ENCODE peak calls at places on chromosomes 6 and 20, in seven cellular contexts. One of them, this sample, is unnamed.
A peak's percentile ranks its signal among the peaks of the same experiment; 100 is the strongest.

GRCh38 chr20:63513207-63513606 is 7.4 kb upstream of the PPDPF start:
- DNase-seq in fibroblast of pulmonary artery: no peak
- DNase-seq in GM10248: no peak
- DNase-seq in HepG2: no peak
- DNase-seq in colonic mucosa: no peak
- DNase-seq in tibial artery: no peak
- DNase-seq in OCI-LY7: no peak
- DNase-seq in this sample: no peak

GRCh38 chr6:53143710-53144109 is 4.9 kb downstream of the GCM1 start:
- DNase-seq in OCI-LY7: no peak
- DNase-seq in GM10248: no peak
- DNase-seq in HepG2: no peak
- DNase-seq in fibroblast of pulmonary artery: no peak
- DNase-seq in tibial artery: no peak
- DNase-seq in colonic mucosa: no peak
- DNase-seq in this sample: no peak

GRCh38 chr6:65787787-65788186 is 80.8 kb upstream of the EYS start:
- DNase-seq in HepG2: no peak
- DNase-seq in tibial artery: no peak
- DNase-seq in OCI-LY7: no peak
- DNase-seq in colonic mucosa: no peak
- DNase-seq in fibroblast of pulmonary artery: no peak
- DNase-seq in GM10248: no peak
- DNase-seq in this sample: no peak

GRCh38 chr20:53524589-53525311 is 68.9 kb downstream of the ZNF217 start:
- DNase-seq in OCI-LY7: no peak
- DNase-seq in tibial artery: no peak
- DNase-seq in colonic mucosa: no peak
- DNase-seq in fibroblast of pulmonary artery: no peak
- DNase-seq in HepG2: no peak
- DNase-seq in GM10248: no peak
- DNase-seq in this sample: no peak

GRCh38 chr6:124901105-124901504 is 61.1 kb upstream of the RNF217 start:
- DNase-seq in OCI-LY7: no peak
- DNase-seq in GM10248: no peak
- DNase-seq in HepG2: no peak
- DNase-seq in tibial artery: no peak
- DNase-seq in colonic mucosa: no peak
- DNase-seq in fibroblast of pulmonary artery: no peak
- DNase-seq in this sample: no peak

GRCh38 chr6:151385177-151385576 is 6.2 kb downstream of the ZBTB2 start:
- DNase-seq in GM10248: peak; percentile 30
- DNase-seq in fibroblast of pulmonary artery: no peak
- DNase-seq in OCI-LY7: no peak
- DNase-seq in colonic mucosa: no peak
- DNase-seq in HepG2: no peak
- DNase-seq in tibial artery: no peak
- DNase-seq in this sample: no peak

GRCh38 chr6:95572098-95572497 is 5.2 kb upstream of the MANEA start:
- DNase-seq in colonic mucosa: no peak
- DNase-seq in GM10248: no peak
- DNase-seq in fibroblast of pulmonary artery: no peak
- DNase-seq in OCI-LY7: no peak
- DNase-seq in HepG2: no peak
- DNase-seq in tibial artery: no peak
- DNase-seq in this sample: no peak

GRCh38 chr6:81751388-81752083 is 945 bp downstream of the TENT5A start:
- DNase-seq in GM10248: peak; percentile 22
- DNase-seq in fibroblast of pulmonary artery: peak; percentile 57
- DNase-seq in OCI-LY7: no peak
- DNase-seq in colonic mucosa: peak; percentile 61
- DNase-seq in HepG2: peak; percentile 21
- DNase-seq in tibial artery: peak; percentile 83
- DNase-seq in this sample: no peak

GRCh38 chr20:57543754-57544153 is 17.2 kb upstream of the PCK1 start:
- DNase-seq in fibroblast of pulmonary artery: no peak
- DNase-seq in HepG2: no peak
- DNase-seq in tibial artery: no peak
- DNase-seq in GM10248: no peak
- DNase-seq in OCI-LY7: no peak
- DNase-seq in colonic mucosa: no peak
- DNase-seq in this sample: no peak

GRCh38 chr6:151068761-151069312 is 170.9 kb upstream of the AKAP12 start:
- DNase-seq in tibial artery: peak; percentile 45
- DNase-seq in fibroblast of pulmonary artery: peak; percentile 53
- DNase-seq in GM10248: no peak
- DNase-seq in OCI-LY7: no peak
- DNase-seq in colonic mucosa: peak; percentile 6
- DNase-seq in HepG2: no peak
- DNase-seq in this sample: no peak

GRCh38 chr6:119844385-119844784 is 494.8 kb upstream of the MAN1A1 start:
- DNase-seq in OCI-LY7: no peak
- DNase-seq in HepG2: no peak
- DNase-seq in colonic mucosa: no peak
- DNase-seq in GM10248: no peak
- DNase-seq in fibroblast of pulmonary artery: no peak
- DNase-seq in tibial artery: no peak
- DNase-seq in this sample: no peak

GRCh38 chr20:37190354-37190753 is 11.0 kb upstream of the MROH8 start:
- DNase-seq in tibial artery: no peak
- DNase-seq in OCI-LY7: no peak
- DNase-seq in colonic mucosa: no peak
- DNase-seq in GM10248: no peak
- DNase-seq in HepG2: no peak
- DNase-seq in fibroblast of pulmonary artery: no peak
- DNase-seq in this sample: no peak

GRCh38 chr20:719816-720215 is 44.2 kb upstream of the SCRT2 start:
- DNase-seq in HepG2: no peak
- DNase-seq in colonic mucosa: no peak
- DNase-seq in OCI-LY7: no peak
- DNase-seq in fibroblast of pulmonary artery: no peak
- DNase-seq in tibial artery: no peak
- DNase-seq in GM10248: no peak
- DNase-seq in this sample: no peak

GRCh38 chr6:14697427-14697826 is 548.4 kb upstream of the JARID2 start:
- DNase-seq in HepG2: no peak
- DNase-seq in colonic mucosa: no peak
- DNase-seq in tibial artery: no peak
- DNase-seq in OCI-LY7: no peak
- DNase-seq in GM10248: no peak
- DNase-seq in fibroblast of pulmonary artery: no peak
- DNase-seq in this sample: no peak

GRCh38 chr6:83151114-83151513 is 42.0 kb downstream of the PGM3 start:
- DNase-seq in HepG2: no peak
- DNase-seq in OCI-LY7: no peak
- DNase-seq in colonic mucosa: no peak
- DNase-seq in tibial artery: no peak
- DNase-seq in fibroblast of pulmonary artery: no peak
- DNase-seq in GM10248: no peak
- DNase-seq in this sample: no peak

GRCh38 chr20:47055699-47056369 is 161.2 kb downstream of the EYA2 start:
- DNase-seq in OCI-LY7: no peak
- DNase-seq in colonic mucosa: peak; percentile 25
- DNase-seq in HepG2: no peak
- DNase-seq in fibroblast of pulmonary artery: no peak
- DNase-seq in GM10248: no peak
- DNase-seq in tibial artery: no peak
- DNase-seq in this sample: no peak

GRCh38 chr6:105482227-105482839 is 79.5 kb upstream of the PREP start:
- DNase-seq in fibroblast of pulmonary artery: peak; percentile 61
- DNase-seq in GM10248: no peak
- DNase-seq in colonic mucosa: no peak
- DNase-seq in tibial artery: no peak
- DNase-seq in OCI-LY7: no peak
- DNase-seq in HepG2: no peak
- DNase-seq in this sample: no peak

GRCh38 chr20:43536041-43536816 is 22.6 kb upstream of the SGK2 start:
- DNase-seq in HepG2: no peak
- DNase-seq in colonic mucosa: no peak
- DNase-seq in OCI-LY7: no peak
- DNase-seq in fibroblast of pulmonary artery: no peak
- DNase-seq in GM10248: no peak
- DNase-seq in tibial artery: peak; percentile 58
- DNase-seq in this sample: no peak

GRCh38 chr6:128412680-128413079 is 107.7 kb downstream of the PTPRK start:
- DNase-seq in OCI-LY7: no peak
- DNase-seq in tibial artery: no peak
- DNase-seq in colonic mucosa: no peak
- DNase-seq in GM10248: no peak
- DNase-seq in fibroblast of pulmonary artery: no peak
- DNase-seq in HepG2: no peak
- DNase-seq in this sample: no peak

GRCh38 chr20:25223179-25223661 is 24.7 kb upstream of the PYGB start:
- DNase-seq in tibial artery: peak; percentile 56
- DNase-seq in GM10248: no peak
- DNase-seq in colonic mucosa: peak; percentile 73
- DNase-seq in HepG2: peak; percentile 91
- DNase-seq in OCI-LY7: peak; percentile 13
- DNase-seq in fibroblast of pulmonary artery: peak; percentile 90
- DNase-seq in this sample: no peak

GRCh38 chr6:13375360-13375878 is 47.1 kb upstream of the TBC1D7 start:
- DNase-seq in colonic mucosa: no peak
- DNase-seq in OCI-LY7: peak; percentile 72
- DNase-seq in fibroblast of pulmonary artery: no peak
- DNase-seq in HepG2: no peak
- DNase-seq in tibial artery: no peak
- DNase-seq in GM10248: peak; percentile 74
- DNase-seq in this sample: peak; percentile 63

GRCh38 chr20:58852559-58853271 is at the start of gene GNAS:
- DNase-seq in HepG2: peak; percentile 21
- DNase-seq in fibroblast of pulmonary artery: peak; percentile 71
- DNase-seq in tibial artery: no peak
- DNase-seq in GM10248: peak; percentile 52
- DNase-seq in OCI-LY7: peak; percentile 65
- DNase-seq in colonic mucosa: peak; percentile 52
- DNase-seq in this sample: peak; percentile 77

GRCh38 chr6:20319520-20320357 is 81.9 kb upstream of the E2F3 start:
- DNase-seq in OCI-LY7: peak; percentile 82
- DNase-seq in GM10248: peak; percentile 80
- DNase-seq in colonic mucosa: peak; percentile 24
- DNase-seq in tibial artery: no peak
- DNase-seq in HepG2: no peak
- DNase-seq in fibroblast of pulmonary artery: no peak
- DNase-seq in this sample: peak; percentile 80

GRCh38 chr6:24428615-24429014 is 25.9 kb downstream of the MRS2 start:
- DNase-seq in fibroblast of pulmonary artery: peak; percentile 8
- DNase-seq in OCI-LY7: no peak
- DNase-seq in tibial artery: no peak
- DNase-seq in colonic mucosa: no peak
- DNase-seq in GM10248: no peak
- DNase-seq in HepG2: no peak
- DNase-seq in this sample: no peak

GRCh38 chr20:37309941-37310590 is 20.6 kb downstream of the MANBAL start:
- DNase-seq in tibial artery: no peak
- DNase-seq in colonic mucosa: no peak
- DNase-seq in fibroblast of pulmonary artery: no peak
- DNase-seq in GM10248: no peak
- DNase-seq in HepG2: no peak
- DNase-seq in OCI-LY7: no peak
- DNase-seq in this sample: no peak

GRCh38 chr6:36949636-36950035 is 4.9 kb upstream of the PI16 start:
- DNase-seq in colonic mucosa: no peak
- DNase-seq in HepG2: no peak
- DNase-seq in fibroblast of pulmonary artery: peak; percentile 69
- DNase-seq in GM10248: no peak
- DNase-seq in tibial artery: no peak
- DNase-seq in OCI-LY7: no peak
- DNase-seq in this sample: no peak

GRCh38 chr6:132964101-132964867 is 149.9 kb downstream of the RPS12 start:
- DNase-seq in GM10248: no peak
- DNase-seq in fibroblast of pulmonary artery: peak; percentile 52
- DNase-seq in OCI-LY7: no peak
- DNase-seq in HepG2: peak; percentile 77
- DNase-seq in colonic mucosa: no peak
- DNase-seq in tibial artery: no peak
- DNase-seq in this sample: no peak

GRCh38 chr20:63625771-63626423 is 1.0 kb downstream of the GMEB2 start:
- DNase-seq in fibroblast of pulmonary artery: peak; percentile 24
- DNase-seq in OCI-LY7: peak; percentile 33
- DNase-seq in tibial artery: peak; percentile 73
- DNase-seq in HepG2: peak; percentile 57
- DNase-seq in GM10248: peak; percentile 48
- DNase-seq in colonic mucosa: no peak
- DNase-seq in this sample: peak; percentile 77

GRCh38 chr20:23393999-23394775 is 27.1 kb downstream of the NAPB start:
- DNase-seq in GM10248: no peak
- DNase-seq in fibroblast of pulmonary artery: no peak
- DNase-seq in colonic mucosa: no peak
- DNase-seq in HepG2: no peak
- DNase-seq in tibial artery: no peak
- DNase-seq in OCI-LY7: no peak
- DNase-seq in this sample: no peak
- TF ChIP-seq CTCF in GM10248: no peak
- TF ChIP-seq CTCF in fibroblast of pulmonary artery: no peak
- TF ChIP-seq CTCF in colonic mucosa: no peak
- TF ChIP-seq CTCF in HepG2: no peak
- TF ChIP-seq CTCF in tibial artery: no peak
- TF ChIP-seq CTCF in OCI-LY7: no peak
- TF ChIP-seq CTCF in this sample: no peak

DNA sequence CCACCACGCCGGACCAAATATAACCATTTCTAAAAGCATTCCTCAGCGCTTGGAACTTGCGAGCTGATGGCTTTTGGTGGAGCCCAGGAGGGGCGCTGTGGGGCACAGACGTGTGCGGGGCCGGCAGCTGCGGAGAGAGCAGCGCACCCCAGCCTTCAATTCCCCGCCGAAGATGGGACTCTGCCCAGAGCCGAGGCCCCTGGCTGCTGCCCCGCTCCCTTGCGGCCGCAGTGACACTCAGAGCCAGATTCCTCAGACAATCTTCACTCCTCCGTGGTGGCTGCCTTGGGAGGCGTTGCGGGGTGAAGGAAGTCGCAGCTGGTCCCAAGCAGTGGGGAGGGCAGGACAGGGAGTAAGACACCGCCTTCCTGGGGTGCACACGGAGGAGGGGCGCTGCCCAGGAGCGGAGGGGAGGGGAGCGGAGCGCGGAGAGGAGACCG is 87.7 kb downstream of the TMEM242 start:
- DNase-seq in GM10248: peak; percentile 45
- DNase-seq in fibroblast of pulmonary artery: peak; percentile 55
- DNase-seq in OCI-LY7: no peak
- DNase-seq in colonic mucosa: peak; percentile 67
- DNase-seq in tibial artery: peak; percentile 89
- DNase-seq in HepG2: peak; percentile 45
- DNase-seq in this sample: peak; percentile 67
- TF ChIP-seq CTCF in GM10248: peak; percentile 51
- TF ChIP-seq CTCF in fibroblast of pulmonary artery: peak; percentile 54
- TF ChIP-seq CTCF in OCI-LY7: no peak
- TF ChIP-seq CTCF in colonic mucosa: peak; percentile 54
- TF ChIP-seq CTCF in tibial artery: peak; percentile 68
- TF ChIP-seq CTCF in HepG2: peak; percentile 81
- TF ChIP-seq CTCF in this sample: peak; percentile 66

GRCh38 chr6:158002951-158003853 is 21.5 kb downstream of the SYNJ2 start:
- DNase-seq in OCI-LY7: no peak
- DNase-seq in GM10248: no peak
- DNase-seq in fibroblast of pulmonary artery: peak; percentile 92
- DNase-seq in colonic mucosa: peak; percentile 71
- DNase-seq in HepG2: no peak
- DNase-seq in tibial artery: peak; percentile 83
- DNase-seq in this sample: no peak
- TF ChIP-seq CTCF in OCI-LY7: no peak
- TF ChIP-seq CTCF in GM10248: no peak
- TF ChIP-seq CTCF in fibroblast of pulmonary artery: no peak
- TF ChIP-seq CTCF in colonic mucosa: no peak
- TF ChIP-seq CTCF in HepG2: no peak
- TF ChIP-seq CTCF in tibial artery: no peak
- TF ChIP-seq CTCF in this sample: no peak

GRCh38 chr6:122624853-122625252 is 14.6 kb downstream of the PKIB start:
- DNase-seq in HepG2: no peak
- DNase-seq in tibial artery: no peak
- DNase-seq in fibroblast of pulmonary artery: no peak
- DNase-seq in GM10248: no peak
- DNase-seq in colonic mucosa: no peak
- DNase-seq in OCI-LY7: no peak
- DNase-seq in this sample: no peak
- TF ChIP-seq CTCF in HepG2: no peak
- TF ChIP-seq CTCF in tibial artery: no peak
- TF ChIP-seq CTCF in fibroblast of pulmonary artery: no peak
- TF ChIP-seq CTCF in GM10248: no peak
- TF ChIP-seq CTCF in colonic mucosa: no peak
- TF ChIP-seq CTCF in OCI-LY7: no peak
- TF ChIP-seq CTCF in this sample: no peak

This sample was measured in GM13977.